ENCODE peak calls at places on chromosome 16, in six cellular contexts. P, X, T, Y, E and R are unnamed samples.

GRCh38 chr16:49534901-49535300 is 161.3 kb downstream of the C16orf78 start:
- DNase-seq in P (no peak), X (no peak), T (no peak), Y (no peak), E (no peak), R (no peak)

GRCh38 chr16:19974607-19975006 is 90.0 kb upstream of the GPRC5B start:
- DNase-seq in P (no peak), X (no peak), T (no peak), Y (no peak), E (no peak), R (no peak)

GRCh38 chr16:49415083-49415482 is 41.5 kb downstream of the C16orf78 start:
- DNase-seq in P (no peak), X (no peak), T (no peak), Y (no peak), E (no peak), R (no peak)

GRCh38 chr16:71917900-71918299 is 22.6 kb downstream of the IST1 start:
- DNase-seq in P (no peak), X (peak), T (no peak), Y (peak), E (no peak), R (no peak)

GRCh38 chr16:84226026-84226425 is 13.8 kb downstream of the KCNG4 start:
- DNase-seq in P (no peak), X (no peak), T (no peak), Y (no peak), E (no peak), R (no peak)

GRCh38 chr16:2664522-2665096 is 17.7 kb upstream of the KCTD5 start:
- DNase-seq in P (no peak), X (no peak), T (no peak), Y (no peak), E (no peak), R (no peak)

GRCh38 chr16:83011939-83012338 is 385.2 kb downstream of the CDH13 start:
- DNase-seq in P (no peak), X (no peak), T (no peak), Y (no peak), E (no peak), R (no peak)

GRCh38 chr16:90048737-90049330 is 28.3 kb downstream of the PRDM7 start:
- DNase-seq in P (no peak), X (no peak), T (no peak), Y (no peak), E (no peak), R (no peak)

GRCh38 chr16:90020838-90021382 is 1.7 kb upstream of the DBNDD1 start:
- DNase-seq in P (no peak), X (peak), T (peak), Y (no peak), E (no peak), R (no peak)

GRCh38 chr16:51487880-51488279 is 336.8 kb upstream of the SALL1 start:
- DNase-seq in P (no peak), X (no peak), T (no peak), Y (no peak), E (no peak), R (no peak)

GRCh38 chr16:50862818-50863672 is 121.2 kb downstream of the CYLD start:
- DNase-seq in P (peak), X (no peak), T (no peak), Y (no peak), E (no peak), R (no peak)

GRCh38 chr16:2226918-2227317 is 3.5 kb downstream of the E4F1 start:
- DNase-seq in P (no peak), X (no peak), T (no peak), Y (no peak), E (no peak), R (no peak)

GRCh38 chr16:58026705-58027340 is 1.3 kb downstream of the MMP15 start:
- DNase-seq in P (peak), X (no peak), T (no peak), Y (peak), E (no peak), R (peak)

GRCh38 chr16:2597560-2597902 is 59.7 kb downstream of the PDPK1 start:
- DNase-seq in P (no peak), X (no peak), T (no peak), Y (no peak), E (no peak), R (no peak)

GRCh38 chr16:51982715-51983680 is 563.9 kb downstream of the TOX3 start:
- DNase-seq in P (peak), X (peak), T (peak), Y (peak), E (peak), R (peak)

GRCh38 chr16:56451753-56452689 is 667 bp downstream of the OGFOD1 start:
- DNase-seq in P (no peak), X (peak), T (peak), Y (peak), E (peak), R (no peak)

GRCh38 chr16:5504028-5504758 is 406.6 kb upstream of the EEF2KMT start:
- DNase-seq in P (no peak), X (no peak), T (peak), Y (no peak), E (no peak), R (no peak)

GRCh38 chr16:81633147-81633619 is 145.9 kb upstream of the PLCG2 start:
- DNase-seq in P (peak), X (no peak), T (peak), Y (no peak), E (no peak), R (no peak)

GRCh38 chr16:53822936-53823529 is 119.1 kb downstream of the FTO start:
- DNase-seq in P (no peak), X (no peak), T (no peak), Y (no peak), E (no peak), R (no peak)

GRCh38 chr16:89505204-89506112 is 2.7 kb upstream of the SPG7 start:
- DNase-seq in P (no peak), X (peak), T (no peak), Y (peak), E (peak), R (no peak)

GRCh38 chr16:50497592-50497991 is 50.6 kb upstream of the NKD1 start:
- DNase-seq in P (no peak), X (peak), T (no peak), Y (no peak), E (no peak), R (no peak)

GRCh38 chr16:87076950-87077749 is 240.0 kb downstream of the C16orf95 start:
- DNase-seq in P (peak), X (peak), T (peak), Y (peak), E (no peak), R (no peak)

GRCh38 chr16:11094838-11095565 is 150.6 kb downstream of the CLEC16A start:
- DNase-seq in P (no peak), X (no peak), T (no peak), Y (peak), E (no peak), R (no peak)

GRCh38 chr16:75506567-75506966 is 11.3 kb upstream of the CHST6 start:
- DNase-seq in P (no peak), X (peak), T (no peak), Y (peak), E (peak), R (no peak)

GRCh38 chr16:79329967-79330366 is 270.6 kb downstream of the MAF start:
- DNase-seq in P (no peak), X (no peak), T (no peak), Y (no peak), E (no peak), R (no peak)

GRCh38 chr16:57534881-57535658 is 1.3 kb downstream of the CCDC102A start:
- DNase-seq in P (peak), X (no peak), T (no peak), Y (no peak), E (no peak), R (no peak)

GRCh38 chr16:86952769-86953168 is 364.4 kb downstream of the C16orf95 start:
- DNase-seq in P (no peak), X (peak), T (peak), Y (peak), E (no peak), R (no peak)

GRCh38 chr16:56260378-56260987 is 69.2 kb downstream of the GNAO1 start:
- DNase-seq in P (no peak), X (no peak), T (peak), Y (no peak), E (no peak), R (no peak)

GRCh38 chr16:82990155-82990554 is 363.4 kb downstream of the CDH13 start:
- DNase-seq in P (no peak), X (peak), T (peak), Y (peak), E (no peak), R (no peak)

GRCh38 chr16:11743308-11744074 is 834 bp upstream of the TXNDC11 start:
- DNase-seq in P (no peak), X (peak), T (no peak), Y (peak), E (peak), R (no peak)

GRCh38 chr16:89404561-89404960 is 85.8 kb downstream of the ANKRD11 start:
- DNase-seq in P (no peak), X (no peak), T (no peak), Y (no peak), E (no peak), R (no peak)

GRCh38 chr16:30068750-30069574 is 3.4 kb downstream of the ALDOA start:
- DNase-seq in P (no peak), X (no peak), T (peak), Y (peak), E (no peak), R (no peak)

GRCh38 chr16:2188395-2188794 is 8.0 kb downstream of the CASKIN1 start:
- DNase-seq in P (no peak), X (no peak), T (no peak), Y (no peak), E (no peak), R (no peak)

GRCh38 chr16:68450741-68451140 is 2.4 kb upstream of the SMPD3 start:
- DNase-seq in P (no peak), X (no peak), T (no peak), Y (no peak), E (no peak), R (no peak)

GRCh38 chr16:24235806-24236205 is 20.3 kb upstream of the CACNG3 start:
- DNase-seq in P (no peak), X (no peak), T (no peak), Y (no peak), E (no peak), R (no peak)
- H3K4me3 ChIP-seq in P (no peak), X (no peak), T (no peak), Y (no peak), E (no peak), R (no peak)

DNA sequence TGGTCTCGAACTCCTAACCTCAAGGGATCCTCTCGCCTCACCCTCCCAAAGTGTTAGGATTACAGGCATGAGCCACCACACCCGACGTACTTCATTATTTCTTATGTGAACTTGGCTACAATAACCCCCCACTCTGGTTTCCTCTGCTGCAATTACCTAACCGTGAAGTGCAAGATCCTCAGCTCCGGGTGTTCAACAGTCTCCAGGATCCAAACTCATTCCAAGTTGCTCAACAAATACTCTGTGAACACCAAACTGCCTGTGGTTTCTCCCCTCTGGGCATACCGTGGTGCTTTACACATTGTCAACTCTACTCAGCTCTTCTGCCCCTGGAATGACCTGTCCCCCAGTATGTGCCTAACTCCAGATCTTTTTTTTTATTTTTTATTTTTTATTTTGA is 6.8 kb upstream of the SULT1A1 start:
- DNase-seq in P (no peak), X (no peak), T (no peak), Y (no peak), E (no peak), R (no peak)
- H2BK120ac ChIP-seq in P (no peak), X (no peak), T (no peak), Y (no peak), E (no peak), R (no peak)

GRCh38 chr16:73037845-73038570 is 9.9 kb downstream of the ZFHX3 start:
- DNase-seq in P (no peak), X (no peak), T (no peak), Y (no peak), E (no peak), R (no peak)

GRCh38 chr16:73034374-73034773 is 13.6 kb downstream of the ZFHX3 start:
- DNase-seq in P (no peak), X (no peak), T (no peak), Y (no peak), E (no peak), R (no peak)

GRCh38 chr16:73033271-73033998 is 14.5 kb downstream of the ZFHX3 start:
- DNase-seq in P (peak), X (no peak), T (peak), Y (peak), E (no peak), R (no peak)

GRCh38 chr16:73037331-73037745 is 10.6 kb downstream of the ZFHX3 start:
- DNase-seq in P (no peak), X (no peak), T (peak), Y (peak), E (no peak), R (no peak)

DNA sequence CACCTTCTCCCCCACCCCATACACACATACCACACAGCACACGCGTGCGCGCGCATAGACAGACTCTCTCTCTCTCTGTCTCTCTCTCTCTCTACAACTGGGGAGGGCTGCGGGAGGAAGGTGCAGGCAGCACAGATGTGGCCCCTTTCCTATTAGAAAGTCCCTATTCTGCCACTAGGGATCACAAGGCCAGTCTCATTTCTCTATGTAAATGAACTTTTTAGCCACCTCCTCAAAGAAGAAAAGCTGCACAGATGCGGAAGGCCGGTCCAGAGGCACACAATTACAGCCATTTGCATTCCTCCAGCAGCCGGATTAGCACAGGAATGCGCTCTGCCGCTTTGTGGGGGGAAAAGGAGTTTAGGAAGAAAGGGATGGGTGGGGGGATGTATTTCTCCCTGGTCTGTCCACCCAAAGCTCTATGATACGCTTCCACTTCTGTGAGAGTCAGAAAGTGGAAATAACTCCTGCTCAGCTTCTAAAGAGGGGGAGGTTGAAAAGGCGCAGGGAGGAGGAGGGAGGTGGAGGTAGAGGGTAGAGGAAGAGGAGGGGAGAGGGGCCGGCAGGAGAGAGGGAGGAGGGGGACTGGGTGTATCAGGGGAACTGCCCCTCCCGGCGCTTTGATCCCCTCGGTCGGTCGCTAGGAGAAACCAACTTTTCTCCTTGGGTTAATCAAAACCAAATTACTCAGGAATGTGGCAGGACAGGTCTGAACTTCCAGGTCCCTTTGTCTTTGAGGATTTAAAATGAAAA is 11.7 kb downstream of the ZFHX3 start:
- DNase-seq in P (no peak), X (no peak), T (peak), Y (peak), E (no peak), R (peak)
- H3K4me3 ChIP-seq in P (peak), X (no peak), T (no peak), Y (no peak), E (no peak), R (no peak)

DNA sequence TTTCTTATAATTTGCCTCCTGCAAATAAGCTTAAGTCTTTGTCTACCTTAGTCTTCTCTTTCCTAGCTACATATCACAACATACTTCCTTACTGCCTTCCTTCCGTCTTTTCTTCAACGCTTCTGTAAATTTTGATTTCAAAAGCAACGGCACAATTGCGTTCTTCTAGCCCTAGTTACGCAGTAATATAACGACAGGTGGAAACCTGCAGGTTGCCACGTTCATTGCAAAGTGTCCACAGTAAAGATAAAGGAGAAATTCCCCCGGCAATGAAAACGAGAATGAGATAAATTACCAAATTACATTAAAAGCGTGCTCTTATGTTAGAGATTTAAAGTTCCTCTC is 522 bp upstream of the PSMD7 start:
- DNase-seq in P (no peak), X (no peak), T (no peak), Y (no peak), E (no peak), R (peak)
- H2BK120ac ChIP-seq in P (no peak), X (no peak), T (no peak), Y (no peak), E (no peak), R (no peak)

DNA sequence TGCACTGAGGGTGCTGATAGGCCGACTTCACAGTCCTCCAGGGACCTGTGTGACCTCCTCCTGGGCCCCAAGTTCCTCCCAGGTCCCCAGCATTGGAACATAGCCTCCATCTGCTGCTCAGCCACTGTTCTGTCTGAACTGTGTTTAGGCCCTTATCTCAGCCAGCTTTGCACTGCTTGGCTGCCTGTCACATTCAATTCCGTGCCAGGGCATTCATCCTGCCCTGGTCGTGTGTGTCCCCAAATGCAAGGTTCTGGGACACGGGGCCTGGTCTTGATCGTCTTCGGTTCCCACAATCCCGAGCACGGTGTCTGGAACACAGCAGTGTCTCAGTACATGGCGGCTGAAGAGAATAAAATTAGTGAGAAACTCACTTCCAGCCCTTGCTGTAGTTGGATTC is 69.9 kb upstream of the NFAT5 start:
- DNase-seq in P (no peak), X (no peak), T (no peak), Y (no peak), E (no peak), R (no peak)
- H3K4me3 ChIP-seq in P (no peak), X (no peak), T (no peak), Y (no peak), E (no peak), R (no peak)

DNA sequence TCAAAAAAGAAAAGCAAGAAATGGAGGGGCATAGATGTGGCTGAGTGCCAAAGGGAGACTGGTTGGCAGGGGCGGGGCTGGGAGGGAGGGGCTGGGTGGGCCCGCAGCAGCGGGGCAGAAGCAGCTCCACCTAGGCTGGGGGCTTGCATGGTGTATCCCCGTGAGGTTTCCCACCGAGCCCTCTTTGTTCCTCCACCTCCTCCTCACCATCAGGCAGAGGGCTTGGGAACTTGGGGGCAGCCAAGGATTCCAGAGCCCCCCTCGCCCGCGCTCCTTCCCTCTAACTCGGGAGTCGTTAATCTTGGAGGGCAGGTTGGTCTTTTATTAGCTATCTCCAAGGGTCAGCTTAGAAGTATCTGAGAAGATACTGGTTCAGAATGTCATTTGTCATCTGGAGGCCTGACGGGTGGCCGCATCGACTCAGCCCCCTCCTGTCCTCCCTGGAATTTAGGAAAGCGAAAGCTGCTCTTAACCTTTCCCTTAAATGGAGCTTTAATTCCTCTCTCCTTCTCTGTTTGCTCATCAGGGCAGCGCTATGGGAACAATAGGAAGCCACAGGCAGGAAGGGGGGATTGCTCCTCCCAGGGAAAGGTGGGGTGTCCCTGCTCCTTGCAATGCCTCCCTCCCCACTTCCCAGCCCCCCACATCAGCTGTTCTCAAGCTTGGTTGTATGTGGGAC is 274.3 kb upstream of the XYLT1 start:
- DNase-seq in P (peak), X (no peak), T (peak), Y (no peak), E (no peak), R (peak)
- H2BK120ac ChIP-seq in P (no peak), X (peak), T (no peak), Y (no peak), E (no peak), R (peak)

GRCh38 chr16:69890114-69890890 is 60.8 kb upstream of the CLEC18A start:
- DNase-seq in P (no peak), X (peak), T (peak), Y (peak), E (peak), R (peak)

GRCh38 chr16:69885722-69886121 is 65.4 kb upstream of the CLEC18A start:
- DNase-seq in P (no peak), X (no peak), T (peak), Y (no peak), E (no peak), R (no peak)

GRCh38 chr16:69889295-69889964 is 61.7 kb upstream of the CLEC18A start:
- DNase-seq in P (no peak), X (no peak), T (peak), Y (no peak), E (no peak), R (no peak)

GRCh38 chr16:69886726-69887125 is 64.4 kb upstream of the CLEC18A start:
- DNase-seq in P (no peak), X (no peak), T (no peak), Y (no peak), E (no peak), R (no peak)

DNA sequence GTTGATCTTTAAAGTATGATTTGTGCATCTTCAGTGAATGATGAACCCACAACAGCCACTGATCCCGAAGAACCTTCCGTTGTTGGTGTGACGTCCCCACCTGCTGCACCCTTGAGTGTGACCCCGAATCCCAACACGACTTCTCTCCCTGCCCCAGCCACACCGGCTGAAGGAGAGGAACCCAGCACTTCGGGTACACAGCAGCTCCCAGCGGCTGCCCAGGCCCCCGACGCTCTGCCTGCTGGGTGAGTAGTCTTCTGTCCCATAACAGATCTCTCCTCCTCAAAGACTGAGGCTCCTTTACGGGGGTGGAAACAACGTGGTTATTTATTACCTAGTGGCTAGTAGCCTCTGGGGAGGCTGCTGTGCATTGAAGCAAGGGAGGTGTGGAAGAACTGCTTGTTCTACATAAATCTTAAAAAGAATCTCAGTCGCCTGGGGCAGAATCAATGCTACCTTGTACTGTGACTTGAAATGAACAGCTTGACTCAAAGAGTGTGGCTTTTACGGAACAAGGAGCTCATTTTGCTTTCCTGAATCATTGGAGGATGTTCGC is 63.1 kb upstream of the CLEC18A start:
- DNase-seq in P (no peak), X (no peak), T (no peak), Y (no peak), E (no peak), R (no peak)
- H3K4me3 ChIP-seq in P (no peak), X (no peak), T (no peak), Y (no peak), E (no peak), R (no peak)